ENCODE peak calls at places on chromosomes 5 and 9, in nine cellular contexts. N is iris pigment epithelial cell; M is AG09319; W is NCI-H1092; E is HFFc6; B is stimulated activated CD4-positive, alpha-beta T cell treated with anti-CD3 and anti-CD28 coated beads, Interleukin-15, amount 100 ng/mL, for 1 hour; Y is psoas muscle; H is HepG2; Z is astrocyte. X is an unnamed sample.

GRCh38 chr9:107306308-107306707 is 23.2 kb downstream of the RAD23B start:
- DNase-seq in M (no peak), E (no peak), N (no peak), W (no peak), Y (no peak), B (no peak), Z (no peak), H (no peak), X (no peak)

GRCh38 chr9:137970098-137970497 is 92.5 kb downstream of the CACNA1B start:
- DNase-seq in B (no peak), M (no peak), H (no peak), Y (no peak), N (no peak), W (no peak), E (no peak), Z (no peak), X (no peak)

GRCh38 chr9:130313103-130313858 is 47.7 kb downstream of the HMCN2 start:
- DNase-seq in E (no peak), Z (no peak), N (no peak), M (no peak), B (no peak), W (no peak), H (no peak), Y (no peak), X (no peak)

GRCh38 chr5:123088031-123088805 is 823 bp upstream of the PRDM6 start:
- DNase-seq in H (peak), Z (no peak), M (no peak), Y (no peak), E (no peak), N (no peak), B (no peak), W (no peak), X (no peak)

GRCh38 chr5:148107608-148108007 is 43.8 kb downstream of the SPINK5 start:
- DNase-seq in N (no peak), H (no peak), W (no peak), B (no peak), Z (no peak), E (no peak), M (no peak), Y (no peak), X (no peak)

GRCh38 chr5:92391-93220 is 638 bp downstream of the PLEKHG4B start:
- DNase-seq in M (no peak), Y (no peak), H (no peak), Z (no peak), W (no peak), E (no peak), B (no peak), N (no peak), X (no peak)

GRCh38 chr5:54608423-54609085 is 91.0 kb downstream of the SNX18 start:
- DNase-seq in B (no peak), H (no peak), W (no peak), Z (no peak), E (no peak), Y (no peak), M (no peak), N (peak), X (no peak)

GRCh38 chr9:133701321-133701980 is 36.7 kb downstream of the SARDH start:
- DNase-seq in M (no peak), H (no peak), N (no peak), E (no peak), Y (no peak), W (no peak), Z (no peak), B (peak), X (no peak)

GRCh38 chr9:109012009-109012875 is 1.1 kb downstream of the CTNNAL1 start:
- DNase-seq in E (peak), W (peak), N (peak), M (peak), H (peak), Z (peak), Y (peak), B (peak), X (no peak)

GRCh38 chr5:139458580-139459407 is 3.7 kb downstream of the ECSCR start:
- DNase-seq in W (no peak), H (no peak), N (peak), M (no peak), Y (no peak), B (peak), Z (peak), E (peak), X (no peak)

GRCh38 chr9:19020886-19021285 is 12.1 kb downstream of the SAXO1 start:
- DNase-seq in H (no peak), B (no peak), Y (no peak), Z (no peak), E (no peak), N (no peak), W (no peak), M (no peak), X (no peak)

GRCh38 chr9:136644593-136645342 is 17.9 kb upstream of the EGFL7 start:
- DNase-seq in W (peak), B (peak), N (peak), H (peak), E (peak), Y (peak), M (no peak), Z (no peak), X (no peak)

GRCh38 chr5:87524217-87524616 is 111.5 kb upstream of the CCNH start:
- DNase-seq in Y (no peak), M (no peak), E (no peak), H (no peak), N (no peak), Z (no peak), W (no peak), B (no peak), X (no peak)

GRCh38 chr9:32045513-32045912 is 338.9 kb upstream of the ACO1 start:
- DNase-seq in H (no peak), W (no peak), Y (no peak), E (no peak), N (no peak), Z (no peak), M (no peak), B (no peak), X (no peak)

GRCh38 chr5:102975040-102975439 is 144.9 kb downstream of the GIN1 start:
- DNase-seq in M (no peak), Z (peak), Y (no peak), H (no peak), E (no peak), N (no peak), B (no peak), W (peak), X (no peak)

GRCh38 chr5:171342362-171343111 is 33.5 kb downstream of the TLX3 start:
- DNase-seq in W (peak), H (peak), M (peak), Z (peak), Y (no peak), N (peak), B (no peak), E (peak), X (no peak)

GRCh38 chr5:151758141-151758429 is 346 bp downstream of the ATOX1 start:
- DNase-seq in H (no peak), Y (no peak), W (no peak), E (no peak), M (no peak), N (no peak), B (no peak), Z (no peak), X (no peak)

GRCh38 chr5:4699592-4699991 is 440.5 kb upstream of the ADAMTS16 start:
- DNase-seq in Y (no peak), W (no peak), B (no peak), Z (no peak), H (no peak), M (no peak), E (no peak), N (no peak), X (no peak)

GRCh38 chr5:56183507-56183906 is 49.6 kb downstream of the ANKRD55 start:
- DNase-seq in Y (no peak), N (peak), H (peak), Z (peak), E (peak), M (peak), W (no peak), B (no peak), X (no peak)

GRCh38 chr5:79205965-79206364 is 30.0 kb upstream of the JMY start:
- DNase-seq in N (no peak), E (no peak), B (no peak), W (no peak), Y (no peak), M (no peak), Z (no peak), H (no peak), X (no peak)

GRCh38 chr9:126169736-126170135 is 156.9 kb upstream of the MVB12B start:
- DNase-seq in Z (no peak), E (no peak), M (no peak), H (no peak), W (no peak), B (no peak), Y (no peak), N (no peak), X (no peak)

GRCh38 chr5:372556-372910 is 51.0 kb downstream of the AHRR start:
- DNase-seq in W (no peak), N (no peak), M (no peak), Y (no peak), E (no peak), H (no peak), Z (no peak), B (no peak), X (no peak)

GRCh38 chr9:98081477-98082219 is 25.1 kb downstream of the NANS start:
- DNase-seq in Z (no peak), W (no peak), Y (no peak), H (peak), N (peak), M (no peak), B (no peak), E (peak), X (no peak)

GRCh38 chr9:85536514-85536913 is 205.2 kb downstream of the AGTPBP1 start:
- DNase-seq in B (no peak), M (no peak), W (peak), E (no peak), N (no peak), H (no peak), Z (no peak), Y (no peak), X (no peak)

GRCh38 chr5:120655828-120656435 is 191.8 kb downstream of the PRR16 start:
- DNase-seq in B (no peak), Z (no peak), E (peak), W (no peak), Y (no peak), M (no peak), H (peak), N (peak), X (no peak)

GRCh38 chr5:88815048-88815789 is 67.8 kb downstream of the MEF2C start:
- DNase-seq in E (no peak), Z (no peak), M (no peak), N (no peak), Y (no peak), W (no peak), H (no peak), B (no peak), X (no peak)

GRCh38 chr5:157892974-157893373 is 34.0 kb upstream of the CLINT1 start:
- DNase-seq in E (no peak), W (no peak), H (no peak), Z (no peak), M (no peak), B (no peak), N (no peak), Y (no peak), X (no peak)

GRCh38 chr9:131260751-131261452 is 15.4 kb downstream of the FAM78A start:
- DNase-seq in M (no peak), Y (no peak), B (no peak), E (no peak), W (no peak), H (no peak), N (no peak), Z (no peak), X (no peak)

GRCh38 chr9:94801685-94802084 is 75.2 kb downstream of the AOPEP start:
- DNase-seq in Y (no peak), B (no peak), H (no peak), E (peak), W (no peak), N (peak), M (no peak), Z (peak), X (no peak)

GRCh38 chr9:81720450-81721086 is 31.2 kb upstream of the TLE1 start:
- DNase-seq in Y (no peak), N (no peak), M (no peak), H (no peak), W (no peak), B (no peak), Z (no peak), E (no peak), X (no peak)

GRCh38 chr5:72280655-72281069 is 39.4 kb downstream of the MRPS27 start:
- DNase-seq in M (peak), Z (peak), H (no peak), Y (no peak), N (peak), W (no peak), E (peak), B (no peak), X (no peak)

GRCh38 chr5:124132843-124133242 is 613.6 kb downstream of the ZNF608 start:
- DNase-seq in Y (no peak), W (no peak), H (no peak), Z (no peak), N (no peak), B (no peak), E (no peak), M (no peak), X (no peak)

GRCh38 chr5:154740483-154740882 is 14.7 kb upstream of the LARP1 start:
- DNase-seq in N (peak), B (no peak), H (no peak), W (no peak), M (peak), Y (peak), E (peak), Z (peak), X (no peak)

GRCh38 chr9:129778469-129778868 is 24.5 kb upstream of the TOR1B start:
- DNase-seq in B (no peak), H (no peak), M (no peak), Y (no peak), W (no peak), Z (no peak), E (no peak), N (no peak), X (no peak)

GRCh38 chr9:91033802-91034201 is 232.2 kb downstream of the SYK start:
- DNase-seq in Y (no peak), E (no peak), H (peak), W (no peak), N (peak), M (no peak), B (peak), Z (no peak), X (no peak)

GRCh38 chr9:126149661-126150060 is 177.0 kb upstream of the MVB12B start:
- DNase-seq in W (no peak), Z (no peak), Y (no peak), E (no peak), M (no peak), N (no peak), H (peak), B (no peak), X (no peak)

GRCh38 chr5:39648539-39649200 is 223.9 kb upstream of the DAB2 start:
- DNase-seq in E (no peak), H (no peak), N (peak), M (no peak), Z (peak), B (no peak), W (no peak), Y (no peak), X (no peak)

GRCh38 chr5:71471193-71471592 is 15.7 kb downstream of the BDP1 start:
- DNase-seq in E (no peak), N (peak), Y (peak), B (no peak), H (no peak), Z (peak), M (no peak), W (no peak), X (no peak)

GRCh38 chr5:69217154-69217731 is 17.4 kb upstream of the CDK7 start:
- DNase-seq in H (no peak), M (no peak), Y (no peak), N (no peak), B (no peak), W (no peak), Z (no peak), E (no peak), X (no peak)

GRCh38 chr5:1016036-1016435 is 7.4 kb downstream of the NKD2 start:
- DNase-seq in Y (peak), Z (no peak), N (no peak), H (no peak), M (no peak), W (no peak), E (no peak), B (no peak), X (no peak)

X was measured in esophagus squamous epithelium.